ENCODE peak calls at places on chromosomes 13 and 19, in five cellular contexts. G is activated CD8-positive, alpha-beta memory T cell treated with anti-CD3 and anti-CD28 coated beads, Interleukin-2, amount 50 U/mL, for 4 hours; W is Calu3; X is ELF-1; N is NCI-H1417. V is an unnamed sample.

GRCh38 chr13:73158851-73159250 is 100.0 kb downstream of the KLF5 start:
- DNase-seq in N (no peak), G (no peak), X (no peak), W (no peak), V (no peak)

GRCh38 chr13:99215466-99215865 is 14.8 kb downstream of the UBAC2 start:
- DNase-seq in X (no peak), G (peak), N (no peak), W (no peak), V (no peak)

GRCh38 chr13:106117035-106117434 is 418.4 kb downstream of the EFNB2 start:
- DNase-seq in X (no peak), W (no peak), G (no peak), N (no peak), V (no peak)

GRCh38 chr19:10289836-10290438 is at the start of gene ICAM5:
- DNase-seq in G (peak), X (no peak), W (no peak), N (peak), V (no peak)

GRCh38 chr13:80339841-80340642 is 884 bp downstream of the SPRY2 start:
- DNase-seq in N (peak), W (peak), G (peak), X (peak), V (no peak)

GRCh38 chr19:28492616-28493015 is 720.3 kb downstream of the UQCRFS1 start:
- DNase-seq in X (no peak), W (no peak), N (no peak), G (no peak), V (no peak)

GRCh38 chr13:102877285-102877684 is 31.5 kb downstream of the ERCC5 start:
- DNase-seq in W (no peak), X (no peak), N (no peak), G (no peak), V (no peak)

GRCh38 chr13:113820813-113821651 is 42.8 kb downstream of the GAS6 start:
- DNase-seq in G (no peak), X (peak), W (no peak), N (peak), V (no peak)

GRCh38 chr13:52845766-52846566 is 2.5 kb downstream of the PCDH8 start:
- DNase-seq in X (peak), G (no peak), N (no peak), W (no peak), V (no peak)

GRCh38 chr19:6062274-6062673 is 48.0 kb downstream of the RFX2 start:
- DNase-seq in W (no peak), N (no peak), X (no peak), G (peak), V (no peak)

GRCh38 chr19:3065675-3066357 is 3.5 kb upstream of the TLE5 start:
- DNase-seq in X (no peak), G (no peak), N (peak), W (no peak), V (no peak)

GRCh38 chr13:41403983-41404382 is 53.4 kb upstream of the RGCC start:
- DNase-seq in N (no peak), W (no peak), X (no peak), G (no peak), V (no peak)

GRCh38 chr19:55472463-55472862 is 4.0 kb upstream of the ZNF628 start:
- DNase-seq in N (no peak), W (peak), X (peak), G (no peak), V (no peak)

GRCh38 chr13:94902722-94903407 is 190.5 kb upstream of the SOX21 start:
- DNase-seq in X (no peak), N (no peak), G (no peak), W (no peak), V (no peak)

GRCh38 chr19:15300533-15301194 is 31.7 kb downstream of the BRD4 start:
- DNase-seq in W (no peak), X (no peak), N (no peak), G (no peak), V (no peak)

GRCh38 chr13:50425772-50426171 is 410.5 kb downstream of the KCNRG start:
- DNase-seq in N (no peak), G (no peak), W (no peak), X (no peak), V (no peak)

GRCh38 chr13:110327036-110327790 is 20.1 kb downstream of the COL4A2 start:
- DNase-seq in W (no peak), G (no peak), N (no peak), X (no peak), V (no peak)

GRCh38 chr13:30715837-30716236 is 19.5 kb upstream of the ALOX5AP start:
- DNase-seq in N (no peak), W (no peak), G (no peak), X (no peak), V (no peak)

V was measured in iPS DF 6.9.